ENCODE peak calls at places on chromosome 11, in four cellular contexts. One of them, this sample, is unnamed.

GRCh38 chr11:102111011-102111786 is 952 bp downstream of the YAP1 start:
- DNase-seq in stomach: peak
- DNase-seq in right lobe of liver: peak
- DNase-seq in HFF-Myc: no peak
- DNase-seq in this sample: peak

GRCh38 chr11:120127236-120127635 is 10.7 kb downstream of the TRIM29 start:
- DNase-seq in stomach: no peak
- DNase-seq in right lobe of liver: no peak
- DNase-seq in HFF-Myc: no peak
- DNase-seq in this sample: no peak

GRCh38 chr11:84819128-84819527 is 808.0 kb downstream of the DLG2 start:
- DNase-seq in HFF-Myc: no peak
- DNase-seq in stomach: no peak
- DNase-seq in right lobe of liver: no peak
- DNase-seq in this sample: no peak

GRCh38 chr11:108069947-108070346 is 51.4 kb upstream of the ACAT1 start:
- DNase-seq in HFF-Myc: no peak
- DNase-seq in right lobe of liver: no peak
- DNase-seq in stomach: no peak
- DNase-seq in this sample: no peak

GRCh38 chr11:99601179-99601578 is 580.4 kb downstream of the CNTN5 start:
- DNase-seq in HFF-Myc: no peak
- DNase-seq in stomach: no peak
- DNase-seq in right lobe of liver: no peak
- DNase-seq in this sample: no peak

GRCh38 chr11:38460901-38461300 is 1862.9 kb upstream of the RAG2 start:
- DNase-seq in HFF-Myc: peak
- DNase-seq in right lobe of liver: no peak
- DNase-seq in stomach: peak
- DNase-seq in this sample: no peak

GRCh38 chr11:126459691-126460404 is 104.4 kb downstream of the ST3GAL4 start:
- DNase-seq in HFF-Myc: peak
- DNase-seq in stomach: no peak
- DNase-seq in right lobe of liver: no peak
- DNase-seq in this sample: no peak

GRCh38 chr11:10659339-10660216 is 34.0 kb downstream of the IRAG1 start:
- DNase-seq in stomach: no peak
- DNase-seq in HFF-Myc: peak
- DNase-seq in right lobe of liver: no peak
- DNase-seq in this sample: peak

GRCh38 chr11:116605543-116605942 is 167.2 kb downstream of the BUD13 start:
- DNase-seq in right lobe of liver: peak
- DNase-seq in HFF-Myc: peak
- DNase-seq in stomach: peak
- DNase-seq in this sample: no peak

GRCh38 chr11:102320166-102320565 is 2.9 kb downstream of the BIRC3 start:
- DNase-seq in HFF-Myc: no peak
- DNase-seq in stomach: no peak
- DNase-seq in right lobe of liver: no peak
- DNase-seq in this sample: no peak

GRCh38 chr11:111631666-111632039 is 29.4 kb downstream of the SIK2 start:
- DNase-seq in right lobe of liver: no peak
- DNase-seq in HFF-Myc: peak
- DNase-seq in stomach: no peak
- DNase-seq in this sample: no peak

DNA sequence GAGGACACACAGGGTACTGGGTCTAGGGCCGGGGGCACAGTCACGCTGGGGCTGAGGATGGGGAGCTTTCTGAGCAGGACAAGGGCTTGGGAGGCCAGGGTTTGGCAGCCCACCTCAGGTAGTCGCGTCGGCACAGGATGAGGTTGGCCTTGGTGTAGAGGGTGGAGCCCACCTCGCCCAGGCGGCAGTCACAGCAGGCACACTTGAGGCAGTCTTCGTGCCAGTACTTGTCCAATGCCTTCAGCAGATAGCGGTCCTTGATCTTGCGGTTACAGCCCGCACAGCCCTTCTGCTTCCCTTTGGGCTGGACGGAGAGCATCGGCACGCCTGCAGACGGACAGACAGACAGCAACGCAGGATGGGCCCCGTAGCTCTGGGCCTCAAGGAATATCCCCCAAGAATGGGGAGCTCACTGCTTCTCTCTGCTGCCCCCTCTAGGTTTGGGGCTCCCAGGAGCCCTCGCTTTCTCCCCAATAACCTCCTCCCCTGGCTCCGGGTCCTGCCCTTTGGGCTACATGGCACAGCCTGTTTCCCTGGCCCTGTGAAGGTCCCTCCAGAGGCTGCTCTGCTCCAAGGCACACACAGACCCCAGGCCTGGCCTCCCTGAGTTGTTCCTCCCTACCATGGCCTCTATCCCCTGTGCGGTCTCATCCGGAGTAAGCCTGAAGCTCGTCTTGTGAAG is 33.4 kb downstream of the LMO1 start:
- DNase-seq in HFF-Myc: no peak
- DNase-seq in stomach: no peak
- DNase-seq in right lobe of liver: no peak
- DNase-seq in this sample: no peak
- TF ChIP-seq CTCF in HFF-Myc: no peak
- TF ChIP-seq CTCF in stomach: no peak
- TF ChIP-seq CTCF in right lobe of liver: no peak
- TF ChIP-seq CTCF in this sample: no peak

GRCh38 chr11:62435741-62436485 is 17.1 kb downstream of the SCGB1A1 start:
- DNase-seq in HFF-Myc: no peak
- DNase-seq in right lobe of liver: no peak
- DNase-seq in stomach: no peak
- DNase-seq in this sample: no peak

GRCh38 chr11:62443390-62444201 is 24.8 kb downstream of the SCGB1A1 start:
- DNase-seq in right lobe of liver: no peak
- DNase-seq in HFF-Myc: no peak
- DNase-seq in stomach: no peak
- DNase-seq in this sample: no peak

GRCh38 chr11:62437616-62438015 is 18.8 kb downstream of the SCGB1A1 start:
- DNase-seq in HFF-Myc: no peak
- DNase-seq in right lobe of liver: no peak
- DNase-seq in stomach: no peak
- DNase-seq in this sample: no peak

GRCh38 chr11:62438641-62439040 is 19.8 kb downstream of the SCGB1A1 start:
- DNase-seq in HFF-Myc: no peak
- DNase-seq in stomach: no peak
- DNase-seq in right lobe of liver: no peak
- DNase-seq in this sample: peak

DNA sequence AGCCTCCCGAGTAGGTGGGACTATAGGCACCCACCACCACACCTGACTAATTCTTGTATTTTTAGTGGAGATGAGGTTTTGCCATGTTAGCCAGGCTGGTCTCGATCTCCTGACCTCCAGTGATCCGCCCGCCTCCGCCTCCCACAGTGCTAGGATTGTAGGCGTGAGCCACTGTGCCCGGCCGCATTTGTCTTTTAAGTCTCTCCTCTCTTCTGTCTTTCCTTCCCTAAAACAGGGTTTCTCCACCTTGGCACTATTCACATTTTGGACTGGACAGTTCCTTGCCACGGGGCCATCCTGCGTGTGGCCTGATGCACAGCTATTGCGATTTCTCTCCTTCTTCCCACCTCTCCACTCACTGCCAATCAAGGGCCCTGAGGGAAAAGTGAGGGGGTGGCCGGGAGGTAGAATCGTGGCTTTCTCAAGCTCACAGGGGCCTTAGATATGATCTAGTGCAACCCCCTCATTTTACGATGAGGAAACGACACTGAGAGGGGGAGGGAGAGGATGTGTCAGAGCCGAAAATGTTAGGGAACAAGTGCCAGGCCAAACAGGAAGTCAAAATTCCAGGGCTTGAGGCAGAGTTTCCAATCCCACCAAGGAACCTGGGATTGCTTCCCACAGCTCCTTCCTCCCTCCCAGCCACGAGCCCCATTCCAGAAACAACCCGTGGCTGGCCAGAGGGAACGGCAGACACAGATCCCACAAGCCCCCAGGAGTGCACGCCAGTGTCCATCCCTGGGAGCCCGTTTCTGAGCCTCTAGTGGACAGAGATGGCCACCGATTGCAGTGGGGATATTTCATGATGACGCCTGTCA is 21.2 kb downstream of the SCGB1A1 start:
- DNase-seq in right lobe of liver: no peak
- DNase-seq in HFF-Myc: no peak
- DNase-seq in stomach: no peak
- DNase-seq in this sample: no peak
- TF ChIP-seq CTCF in right lobe of liver: no peak
- TF ChIP-seq CTCF in HFF-Myc: no peak
- TF ChIP-seq CTCF in stomach: no peak
- TF ChIP-seq CTCF in this sample: no peak

DNA sequence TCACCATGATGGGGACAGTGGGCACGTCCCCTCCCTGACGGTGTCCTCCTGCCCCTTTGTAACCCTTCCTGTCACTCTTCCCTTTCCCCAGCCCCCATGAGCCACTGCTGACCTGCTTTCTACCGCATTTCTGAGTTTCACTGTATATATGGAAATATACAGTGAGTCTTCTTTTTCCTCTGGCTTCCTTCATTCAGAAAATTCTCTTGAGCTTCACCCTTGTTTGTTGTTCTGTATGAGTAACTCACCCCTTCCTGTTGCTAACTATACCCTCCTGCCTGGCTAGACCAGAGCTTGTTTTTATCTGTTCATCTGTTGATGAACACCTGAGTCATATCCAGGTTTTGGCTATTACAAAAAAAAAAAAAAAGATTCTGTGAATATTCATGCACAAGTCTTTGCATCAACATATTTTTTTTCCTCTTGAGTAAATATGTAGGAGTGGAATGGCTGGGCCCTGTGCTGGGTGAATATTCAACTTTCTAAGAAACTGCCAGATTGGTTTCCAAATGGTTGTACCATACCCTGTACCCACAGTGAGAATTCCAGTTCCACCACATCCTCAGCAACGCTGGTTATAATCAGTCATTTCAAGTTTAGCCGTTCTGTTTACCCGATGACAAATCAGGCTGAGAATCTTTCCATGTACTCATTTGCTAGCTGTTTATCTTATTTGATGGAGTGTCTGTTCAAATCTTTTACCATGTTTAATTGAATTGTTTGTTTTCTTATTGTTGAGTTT is 62.0 kb downstream of the IGF2 start:
- DNase-seq in right lobe of liver: no peak
- DNase-seq in stomach: peak
- DNase-seq in HFF-Myc: no peak
- DNase-seq in this sample: no peak
- TF ChIP-seq CTCF in right lobe of liver: no peak
- TF ChIP-seq CTCF in stomach: no peak
- TF ChIP-seq CTCF in HFF-Myc: no peak
- TF ChIP-seq CTCF in this sample: no peak

DNA sequence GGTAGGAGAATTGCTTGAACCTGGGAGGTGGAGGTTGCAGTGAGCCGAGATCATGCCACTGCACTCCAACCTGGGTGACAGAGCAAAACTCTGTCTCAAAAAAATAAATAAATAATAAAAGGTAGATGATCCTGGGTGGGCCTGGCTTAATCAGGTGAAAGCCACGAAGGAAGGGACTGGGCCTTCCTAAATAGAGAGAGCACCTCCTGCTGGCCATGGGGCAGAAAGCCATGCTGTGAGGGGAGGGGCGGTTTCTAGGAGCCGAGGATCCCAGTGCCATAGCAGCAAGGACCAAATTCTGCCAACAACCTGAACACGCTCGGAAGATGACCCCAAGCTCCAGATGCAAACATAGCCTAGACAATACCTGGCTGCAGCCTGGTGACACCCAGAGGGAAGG is 24.5 kb upstream of the DGKZ start:
- DNase-seq in right lobe of liver: no peak
- DNase-seq in HFF-Myc: no peak
- DNase-seq in stomach: no peak
- DNase-seq in this sample: no peak
- TF ChIP-seq CTCF in right lobe of liver: no peak
- TF ChIP-seq CTCF in HFF-Myc: peak
- TF ChIP-seq CTCF in stomach: no peak
- TF ChIP-seq CTCF in this sample: peak

DNA sequence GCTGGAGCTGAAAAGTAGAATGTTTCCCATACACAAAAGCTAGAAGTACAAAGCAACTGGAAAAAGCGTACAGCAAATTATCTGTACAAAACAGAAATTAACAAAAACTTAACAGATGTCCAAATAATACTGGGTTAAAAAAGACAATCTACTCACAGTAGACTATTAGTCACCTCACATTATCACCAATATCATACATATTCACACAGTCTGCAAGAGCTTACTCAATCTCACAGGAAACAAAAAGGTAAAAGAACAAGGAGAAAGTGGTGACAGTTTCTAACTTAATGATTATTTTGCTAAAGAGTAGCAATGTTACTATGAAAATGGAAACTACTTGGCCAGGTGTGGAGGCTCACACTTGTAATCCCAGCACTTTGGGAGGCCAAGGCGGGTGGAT is 11.9 kb downstream of the CELF1 start:
- DNase-seq in stomach: no peak
- DNase-seq in HFF-Myc: no peak
- DNase-seq in right lobe of liver: no peak
- DNase-seq in this sample: no peak
- TF ChIP-seq CTCF in stomach: no peak
- TF ChIP-seq CTCF in HFF-Myc: no peak
- TF ChIP-seq CTCF in right lobe of liver: no peak
- TF ChIP-seq CTCF in this sample: no peak

GRCh38 chr11:24513837-24514594 is 17.2 kb downstream of the LUZP2 start:
- DNase-seq in right lobe of liver: no peak
- DNase-seq in stomach: no peak
- DNase-seq in HFF-Myc: no peak
- DNase-seq in this sample: no peak

GRCh38 chr11:24511518-24511917 is 14.7 kb downstream of the LUZP2 start:
- DNase-seq in stomach: no peak
- DNase-seq in right lobe of liver: no peak
- DNase-seq in HFF-Myc: no peak
- DNase-seq in this sample: no peak

GRCh38 chr11:24509114-24509513 is 12.3 kb downstream of the LUZP2 start:
- DNase-seq in stomach: no peak
- DNase-seq in HFF-Myc: no peak
- DNase-seq in right lobe of liver: no peak
- DNase-seq in this sample: no peak
- TF ChIP-seq CTCF in stomach: no peak
- TF ChIP-seq CTCF in HFF-Myc: no peak
- TF ChIP-seq CTCF in right lobe of liver: no peak
- TF ChIP-seq CTCF in this sample: no peak

GRCh38 chr11:65377777-65378176 is 4.7 kb downstream of the SLC25A45 start:
- DNase-seq in stomach: no peak
- DNase-seq in HFF-Myc: no peak
- DNase-seq in right lobe of liver: no peak
- DNase-seq in this sample: no peak
- TF ChIP-seq CTCF in stomach: no peak
- TF ChIP-seq CTCF in HFF-Myc: no peak
- TF ChIP-seq CTCF in right lobe of liver: no peak
- TF ChIP-seq CTCF in this sample: peak